ENCODE peak calls at places on chromosomes 13 and 19, in ten cellular contexts. One of them, this sample, is unnamed.

GRCh38 chr13:53161231-53161630 is 132.6 kb downstream of the OLFM4 start:
- DNase-seq in HepG2: no peak
- DNase-seq in trophoblast cell: no peak
- DNase-seq in astrocyte: no peak
- DNase-seq in neuronal stem cell: no peak
- DNase-seq in fibroblast of lung: no peak
- DNase-seq in H9: no peak
- DNase-seq in endothelial cell of umbilical vein: no peak
- DNase-seq in GM23338: no peak
- DNase-seq in PC-9: no peak
- DNase-seq in this sample: no peak

GRCh38 chr13:66210677-66211076 is 1019.5 kb downstream of the PCDH9 start:
- DNase-seq in GM23338: no peak
- DNase-seq in endothelial cell of umbilical vein: peak
- DNase-seq in H9: no peak
- DNase-seq in astrocyte: peak
- DNase-seq in fibroblast of lung: peak
- DNase-seq in PC-9: no peak
- DNase-seq in HepG2: no peak
- DNase-seq in trophoblast cell: no peak
- DNase-seq in neuronal stem cell: no peak
- DNase-seq in this sample: no peak

GRCh38 chr19:57903298-57904174 is 12.9 kb downstream of the ZNF417 start:
- DNase-seq in PC-9: no peak
- DNase-seq in astrocyte: peak
- DNase-seq in fibroblast of lung: peak
- DNase-seq in HepG2: peak
- DNase-seq in trophoblast cell: no peak
- DNase-seq in endothelial cell of umbilical vein: peak
- DNase-seq in neuronal stem cell: no peak
- DNase-seq in H9: no peak
- DNase-seq in GM23338: peak
- DNase-seq in this sample: peak

GRCh38 chr19:49862411-49863253 is 4.7 kb downstream of the PNKP start:
- DNase-seq in GM23338: peak
- DNase-seq in PC-9: no peak
- DNase-seq in neuronal stem cell: no peak
- DNase-seq in astrocyte: no peak
- DNase-seq in trophoblast cell: no peak
- DNase-seq in endothelial cell of umbilical vein: no peak
- DNase-seq in HepG2: peak
- DNase-seq in fibroblast of lung: no peak
- DNase-seq in H9: peak
- DNase-seq in this sample: peak

GRCh38 chr19:16801599-16801998 is 27.6 kb upstream of the SIN3B start:
- DNase-seq in trophoblast cell: no peak
- DNase-seq in PC-9: peak
- DNase-seq in neuronal stem cell: no peak
- DNase-seq in endothelial cell of umbilical vein: no peak
- DNase-seq in GM23338: no peak
- DNase-seq in H9: no peak
- DNase-seq in fibroblast of lung: peak
- DNase-seq in HepG2: no peak
- DNase-seq in astrocyte: peak
- DNase-seq in this sample: peak

GRCh38 chr13:44278164-44278563 is 95.5 kb upstream of the SERP2 start:
- DNase-seq in trophoblast cell: no peak
- DNase-seq in PC-9: no peak
- DNase-seq in HepG2: no peak
- DNase-seq in astrocyte: no peak
- DNase-seq in GM23338: no peak
- DNase-seq in H9: no peak
- DNase-seq in endothelial cell of umbilical vein: peak
- DNase-seq in fibroblast of lung: no peak
- DNase-seq in neuronal stem cell: no peak
- DNase-seq in this sample: peak

GRCh38 chr13:110277357-110277950 is 29.5 kb downstream of the COL4A1 start:
- DNase-seq in HepG2: no peak
- DNase-seq in H9: no peak
- DNase-seq in fibroblast of lung: no peak
- DNase-seq in PC-9: no peak
- DNase-seq in neuronal stem cell: no peak
- DNase-seq in astrocyte: no peak
- DNase-seq in endothelial cell of umbilical vein: no peak
- DNase-seq in trophoblast cell: no peak
- DNase-seq in GM23338: no peak
- DNase-seq in this sample: no peak

GRCh38 chr13:96238241-96238640 is 148.3 kb downstream of the HS6ST3 start:
- DNase-seq in PC-9: no peak
- DNase-seq in H9: no peak
- DNase-seq in neuronal stem cell: no peak
- DNase-seq in HepG2: no peak
- DNase-seq in astrocyte: no peak
- DNase-seq in fibroblast of lung: no peak
- DNase-seq in GM23338: no peak
- DNase-seq in endothelial cell of umbilical vein: no peak
- DNase-seq in trophoblast cell: no peak
- DNase-seq in this sample: no peak

GRCh38 chr19:28289294-28290063 is 923.5 kb downstream of the UQCRFS1 start:
- DNase-seq in GM23338: no peak
- DNase-seq in trophoblast cell: no peak
- DNase-seq in endothelial cell of umbilical vein: peak
- DNase-seq in PC-9: no peak
- DNase-seq in fibroblast of lung: peak
- DNase-seq in neuronal stem cell: no peak
- DNase-seq in H9: no peak
- DNase-seq in HepG2: no peak
- DNase-seq in astrocyte: peak
- DNase-seq in this sample: no peak

GRCh38 chr19:10565028-10565566 is 713 bp downstream of the KRI1 start:
- DNase-seq in endothelial cell of umbilical vein: peak
- DNase-seq in H9: peak
- DNase-seq in neuronal stem cell: peak
- DNase-seq in fibroblast of lung: peak
- DNase-seq in PC-9: no peak
- DNase-seq in astrocyte: no peak
- DNase-seq in GM23338: peak
- DNase-seq in trophoblast cell: no peak
- DNase-seq in HepG2: no peak
- DNase-seq in this sample: peak

GRCh38 chr19:10566658-10567410 is 1.0 kb upstream of the KRI1 start:
- DNase-seq in trophoblast cell: peak
- DNase-seq in endothelial cell of umbilical vein: no peak
- DNase-seq in astrocyte: no peak
- DNase-seq in H9: no peak
- DNase-seq in GM23338: no peak
- DNase-seq in PC-9: no peak
- DNase-seq in fibroblast of lung: no peak
- DNase-seq in neuronal stem cell: no peak
- DNase-seq in HepG2: no peak
- DNase-seq in this sample: peak

GRCh38 chr19:10565567-10566407 is at the start of gene KRI1:
- DNase-seq in trophoblast cell: peak
- DNase-seq in fibroblast of lung: peak
- DNase-seq in HepG2: peak
- DNase-seq in GM23338: peak
- DNase-seq in neuronal stem cell: peak
- DNase-seq in H9: peak
- DNase-seq in PC-9: peak
- DNase-seq in endothelial cell of umbilical vein: peak
- DNase-seq in astrocyte: peak
- DNase-seq in this sample: peak

GRCh38 chr19:10567696-10568443 is 909 bp downstream of the CDKN2D start:
- DNase-seq in PC-9: no peak
- DNase-seq in HepG2: no peak
- DNase-seq in fibroblast of lung: no peak
- DNase-seq in trophoblast cell: no peak
- DNase-seq in neuronal stem cell: no peak
- DNase-seq in H9: no peak
- DNase-seq in GM23338: no peak
- DNase-seq in endothelial cell of umbilical vein: no peak
- DNase-seq in astrocyte: no peak
- DNase-seq in this sample: no peak

DNA sequence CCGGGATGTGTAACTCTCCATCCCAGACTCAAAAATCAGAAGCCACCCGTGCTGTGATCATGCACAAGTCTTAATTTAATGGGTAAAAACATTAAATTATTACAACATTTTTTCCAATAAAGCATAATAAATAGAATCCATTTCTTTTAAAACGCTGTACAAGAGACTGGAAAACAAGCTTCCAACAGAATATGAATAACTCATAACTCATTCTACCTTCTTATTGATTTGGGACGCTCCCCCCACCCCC is 523 bp upstream of the KRI1 start:
- DNase-seq in neuronal stem cell: no peak
- DNase-seq in fibroblast of lung: no peak
- DNase-seq in GM23338: no peak
- DNase-seq in endothelial cell of umbilical vein: no peak
- DNase-seq in astrocyte: no peak
- DNase-seq in HepG2: no peak
- DNase-seq in PC-9: no peak
- DNase-seq in trophoblast cell: no peak
- DNase-seq in H9: no peak
- DNase-seq in this sample: no peak
- H2AFZ ChIP-seq in neuronal stem cell: peak
- H2AFZ ChIP-seq in fibroblast of lung: peak
- H2AFZ ChIP-seq in GM23338: no peak
- H2AFZ ChIP-seq in endothelial cell of umbilical vein: no peak
- H2AFZ ChIP-seq in astrocyte: peak
- H2AFZ ChIP-seq in HepG2: no peak
- H2AFZ ChIP-seq in PC-9: peak
- H2AFZ ChIP-seq in trophoblast cell: peak
- H2AFZ ChIP-seq in H9: no peak
- H2AFZ ChIP-seq in this sample: no peak

GRCh38 chr19:39845172-39845571 is 1.0 kb downstream of the FBL start:
- DNase-seq in PC-9: no peak
- DNase-seq in astrocyte: no peak
- DNase-seq in HepG2: no peak
- DNase-seq in GM23338: no peak
- DNase-seq in trophoblast cell: no peak
- DNase-seq in fibroblast of lung: no peak
- DNase-seq in endothelial cell of umbilical vein: no peak
- DNase-seq in H9: no peak
- DNase-seq in neuronal stem cell: no peak
- DNase-seq in this sample: peak
- H3K27ac ChIP-seq in PC-9: no peak
- H3K27ac ChIP-seq in astrocyte: peak
- H3K27ac ChIP-seq in HepG2: peak
- H3K27ac ChIP-seq in GM23338: peak
- H3K27ac ChIP-seq in trophoblast cell: no peak
- H3K27ac ChIP-seq in fibroblast of lung: no peak
- H3K27ac ChIP-seq in endothelial cell of umbilical vein: peak
- H3K27ac ChIP-seq in H9: no peak
- H3K27ac ChIP-seq in neuronal stem cell: no peak
- H3K27ac ChIP-seq in this sample: peak

GRCh38 chr13:64534302-64534701 is 2695.8 kb downstream of the PCDH9 start:
- DNase-seq in trophoblast cell: no peak
- DNase-seq in endothelial cell of umbilical vein: no peak
- DNase-seq in fibroblast of lung: no peak
- DNase-seq in H9: no peak
- DNase-seq in GM23338: peak
- DNase-seq in astrocyte: no peak
- DNase-seq in HepG2: no peak
- DNase-seq in PC-9: no peak
- DNase-seq in neuronal stem cell: no peak
- DNase-seq in this sample: no peak
- H2AFZ ChIP-seq in trophoblast cell: no peak
- H2AFZ ChIP-seq in endothelial cell of umbilical vein: no peak
- H2AFZ ChIP-seq in fibroblast of lung: no peak
- H2AFZ ChIP-seq in H9: no peak
- H2AFZ ChIP-seq in GM23338: no peak
- H2AFZ ChIP-seq in astrocyte: no peak
- H2AFZ ChIP-seq in HepG2: no peak
- H2AFZ ChIP-seq in PC-9: peak
- H2AFZ ChIP-seq in neuronal stem cell: no peak
- H2AFZ ChIP-seq in this sample: no peak

DNA sequence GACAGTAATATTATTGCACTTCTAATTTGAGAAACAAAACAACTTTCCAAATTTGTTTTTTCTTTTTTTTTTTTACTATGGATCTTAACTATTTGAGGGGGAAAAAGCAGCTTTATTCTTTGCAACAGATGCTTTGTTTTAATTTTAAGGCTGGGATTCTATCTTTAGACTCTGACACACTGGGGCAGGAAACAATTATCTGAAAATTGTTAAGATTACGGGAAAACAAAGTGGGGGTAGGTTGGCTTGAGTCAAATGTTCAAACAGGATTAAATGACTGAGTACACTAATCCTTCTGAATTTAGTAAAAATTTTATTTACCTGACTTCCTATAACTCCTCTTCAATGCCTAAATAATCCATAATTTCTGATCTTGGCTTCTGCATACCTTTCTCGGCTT is 543.2 kb downstream of the SLITRK6 start:
- DNase-seq in trophoblast cell: no peak
- DNase-seq in GM23338: no peak
- DNase-seq in H9: no peak
- DNase-seq in neuronal stem cell: no peak
- DNase-seq in HepG2: no peak
- DNase-seq in PC-9: no peak
- DNase-seq in fibroblast of lung: no peak
- DNase-seq in astrocyte: no peak
- DNase-seq in endothelial cell of umbilical vein: no peak
- DNase-seq in this sample: no peak
- H3K27ac ChIP-seq in trophoblast cell: no peak
- H3K27ac ChIP-seq in GM23338: no peak
- H3K27ac ChIP-seq in H9: no peak
- H3K27ac ChIP-seq in neuronal stem cell: no peak
- H3K27ac ChIP-seq in HepG2: no peak
- H3K27ac ChIP-seq in PC-9: no peak
- H3K27ac ChIP-seq in fibroblast of lung: no peak
- H3K27ac ChIP-seq in astrocyte: no peak
- H3K27ac ChIP-seq in endothelial cell of umbilical vein: no peak
- H3K27ac ChIP-seq in this sample: no peak

This sample was measured in OCI-LY7.